ENCODE peak calls at places on chromosomes 3 and 15, in four cellular contexts. E is fibroblast of lung, C is hepatocyte, U is aorta. B is an unnamed sample. For H3K4me1 and H3K9me3, the result is how much of the 10 kb centered on the place peaks cover.

GRCh38 chr15:62734706-62735105 is 307.8 kb upstream of the TPM1 start:
- DNase-seq in C (no peak), U (no peak), E (no peak), B (no peak)

GRCh38 chr15:71237456-71238188 is 122.4 kb downstream of the THSD4 start:
- DNase-seq in U (no peak), E (peak), C (peak), B (peak)

GRCh38 chr3:128870327-128870726 is 9.1 kb upstream of the ACAD9 start:
- DNase-seq in E (no peak), C (no peak), U (no peak), B (no peak)

GRCh38 chr3:71055602-71056001 is 527.9 kb downstream of the FOXP1 start:
- DNase-seq in U (no peak), E (peak), C (no peak), B (peak)

GRCh38 chr3:12054245-12054644 is 50.1 kb downstream of the SYN2 start:
- DNase-seq in E (no peak), C (no peak), U (no peak), B (no peak)

GRCh38 chr15:59736181-59736580 is 47.1 kb upstream of the BNIP2 start:
- DNase-seq in C (no peak), U (no peak), E (no peak), B (no peak)

GRCh38 chr3:14785207-14786155 is 33.3 kb upstream of the FGD5 start:
- DNase-seq in C (no peak), E (no peak), U (peak), B (no peak)

GRCh38 chr3:108500728-108501127 is 9.7 kb downstream of the MYH15 start:
- DNase-seq in E (no peak), C (no peak), U (no peak), B (no peak)

GRCh38 chr15:51600114-51600513 is 22.5 kb downstream of the DMXL2 start:
- DNase-seq in C (peak), U (no peak), E (no peak), B (no peak)

GRCh38 chr15:63015618-63016017 is 26.9 kb upstream of the TPM1 start:
- DNase-seq in U (no peak), C (no peak), E (peak), B (peak)

GRCh38 chr3:100048248-100048647 is 66.1 kb downstream of the FILIP1L start:
- DNase-seq in U (no peak), E (no peak), C (no peak), B (no peak)
- H3K4me3 ChIP-seq in U (no peak), E (no peak), C (no peak), B (no peak)

GRCh38 chr3:114496021-114496434 is 202.2 kb downstream of the TIGIT start:
- DNase-seq in E (peak), U (no peak), C (no peak), B (peak)

GRCh38 chr3:114498779-114499370 is 205.0 kb downstream of the TIGIT start:
- DNase-seq in E (peak), U (no peak), C (peak), B (peak)

GRCh38 chr3:114496466-114496865 is 202.6 kb downstream of the TIGIT start:
- DNase-seq in C (no peak), U (no peak), E (peak), B (peak)

GRCh38 chr3:114494498-114494897 is 200.7 kb downstream of the TIGIT start:
- DNase-seq in E (no peak), C (no peak), U (no peak), B (no peak)

GRCh38 chr3:114496874-114497273 is 203.0 kb downstream of the TIGIT start:
- DNase-seq in E (peak), C (peak), U (no peak), B (peak)
- H3K4me1 ChIP-seq in E (under half), C (under half), U (under half), B (half or more)

DNA sequence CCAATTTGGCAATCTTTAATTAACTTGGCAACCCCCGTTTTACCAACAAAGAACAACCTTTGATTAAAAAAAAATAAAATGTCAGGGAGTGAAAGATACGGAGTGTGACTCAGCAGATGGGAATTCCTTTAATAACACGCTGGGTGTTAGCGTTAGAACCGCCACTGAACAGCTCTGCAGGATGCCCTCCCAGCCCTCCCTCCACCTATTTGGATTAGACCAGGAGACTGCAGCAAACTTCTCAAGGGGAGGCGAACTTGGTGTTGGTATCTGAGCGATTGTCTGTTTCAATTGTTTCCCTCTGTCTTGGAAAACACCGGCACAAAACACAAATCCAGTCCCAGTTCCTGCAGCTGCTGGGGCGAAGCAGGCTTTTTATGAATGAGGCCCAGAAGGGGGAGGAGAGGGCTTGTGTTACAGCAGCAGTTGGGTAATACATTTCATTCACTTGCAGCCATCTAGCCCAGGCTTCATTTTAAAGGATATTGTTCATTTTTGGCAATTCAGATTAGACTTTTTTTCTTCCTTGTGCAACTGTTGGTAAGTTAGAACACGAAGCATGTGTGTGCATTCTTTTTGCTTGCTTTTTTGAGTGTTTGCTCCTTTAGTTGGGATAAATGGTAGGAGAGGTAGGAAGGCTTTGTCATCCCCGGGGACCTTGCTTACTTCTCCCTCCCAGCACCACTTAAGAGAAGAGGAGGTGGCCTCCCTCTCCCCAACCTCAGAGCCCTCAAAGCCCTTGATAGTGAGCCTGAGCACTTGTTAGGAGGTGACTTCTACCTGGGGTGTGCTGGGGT is 152.3 kb downstream of the IGF1R start:
- DNase-seq in C (peak), E (peak), U (no peak), B (peak)
- H3K9me3 ChIP-seq in C (under half), E (under half), U (under half), B (under half)

DNA sequence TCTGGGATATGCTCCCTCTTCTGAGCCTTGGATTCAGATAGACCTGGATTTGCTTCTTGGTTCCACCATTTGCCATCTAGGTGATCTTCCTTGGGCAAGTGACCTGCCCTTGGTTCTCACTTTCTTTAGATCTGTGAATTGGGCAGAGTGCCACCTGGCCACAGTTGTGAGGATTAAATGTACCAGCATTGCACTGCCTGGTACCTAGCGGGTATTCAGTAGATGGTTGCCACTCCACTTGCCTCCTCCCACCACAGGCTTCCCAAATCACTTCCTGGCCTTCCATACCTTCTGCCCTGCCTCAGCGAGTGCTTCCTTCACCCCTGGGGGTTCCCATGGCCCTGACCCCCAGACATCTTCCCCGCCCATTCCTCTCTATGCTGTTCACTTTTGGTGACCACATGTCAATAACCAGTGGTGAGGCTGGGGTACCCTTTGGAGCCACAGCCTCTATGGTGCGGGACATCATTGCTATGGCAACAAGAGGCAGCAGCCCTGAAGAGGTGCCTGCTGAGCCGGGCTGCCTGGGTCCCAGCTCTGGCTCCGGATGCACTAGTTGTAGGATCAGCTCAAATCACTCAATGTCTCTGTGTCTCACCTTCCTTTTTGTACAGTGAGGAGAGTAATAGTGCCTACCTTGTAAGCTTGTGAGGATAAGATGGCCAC is 40.5 kb downstream of the CMTM7 start:
- DNase-seq in E (no peak), C (no peak), U (no peak), B (no peak)
- H3K4me3 ChIP-seq in E (no peak), C (no peak), U (no peak), B (no peak)

GRCh38 chr15:70093481-70094309 is 4.0 kb downstream of the TLE3 start:
- DNase-seq in E (peak), U (no peak), C (peak), B (no peak)

GRCh38 chr15:70093070-70093469 is 4.6 kb downstream of the TLE3 start:
- DNase-seq in C (no peak), U (no peak), E (peak), B (no peak)

GRCh38 chr15:70096215-70096974 is 1.3 kb downstream of the TLE3 start:
- DNase-seq in C (peak), E (peak), U (peak), B (peak)

GRCh38 chr15:70095387-70096214 is 2.1 kb downstream of the TLE3 start:
- DNase-seq in E (no peak), C (peak), U (peak), B (no peak)

DNA sequence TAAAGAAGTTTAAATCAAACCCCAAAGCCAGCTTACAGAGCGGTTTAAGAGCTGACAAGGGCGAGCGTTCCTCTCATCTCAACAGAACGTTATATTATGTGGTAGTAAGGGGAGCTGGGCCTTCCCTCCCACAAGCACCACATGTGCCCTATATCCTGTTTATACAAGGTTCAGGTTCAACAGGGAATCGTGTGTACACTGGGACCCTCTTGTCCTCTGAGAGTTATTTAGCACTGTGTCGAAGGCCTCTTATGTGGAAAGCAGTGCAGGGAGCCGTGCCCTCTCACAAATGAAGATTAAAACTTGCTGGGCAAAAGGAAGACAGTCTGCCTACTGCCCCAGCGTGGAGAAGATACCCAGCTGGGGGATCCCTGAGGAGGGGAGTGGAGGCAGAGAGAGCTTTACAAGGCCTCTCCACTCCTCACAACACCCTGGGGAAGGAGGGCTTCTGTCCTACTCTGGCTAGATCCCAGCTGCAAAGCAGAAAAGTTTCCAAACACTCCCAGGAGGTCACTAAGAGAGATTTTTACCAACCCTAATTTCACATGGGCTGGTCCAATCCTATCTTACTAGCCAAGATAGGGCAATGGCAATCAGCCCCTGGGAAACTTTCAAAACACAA is 2.9 kb downstream of the TLE3 start:
- DNase-seq in U (no peak), C (peak), E (peak), B (peak)
- H3K4me1 ChIP-seq in U (under half), C (half or more), E (under half), B (half or more)

DNA sequence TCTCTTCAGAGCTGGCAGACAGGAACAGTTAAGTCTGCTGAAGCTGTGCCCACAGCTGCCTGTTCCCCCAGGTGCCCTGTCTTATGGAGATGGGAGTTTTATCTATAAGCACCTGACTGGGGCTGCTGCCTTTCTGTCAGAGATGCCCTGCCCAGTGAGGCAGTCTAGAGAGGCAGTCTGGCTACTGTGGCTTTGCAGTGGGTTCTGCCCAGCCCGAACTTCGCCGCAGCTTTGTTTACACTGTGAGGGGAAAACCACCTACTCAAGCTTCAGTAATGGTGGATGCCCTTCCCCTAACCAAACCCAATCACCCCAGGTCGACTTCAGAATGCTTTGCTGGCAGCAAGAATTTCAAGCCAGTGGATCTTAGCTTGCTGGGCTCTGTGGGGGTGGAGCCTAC is 91.2 kb downstream of the SLC25A26 start:
- DNase-seq in U (no peak), E (no peak), C (no peak), B (no peak)
- H3K9me3 ChIP-seq in U (under half), E (under half), C (under half), B (under half)

DNA sequence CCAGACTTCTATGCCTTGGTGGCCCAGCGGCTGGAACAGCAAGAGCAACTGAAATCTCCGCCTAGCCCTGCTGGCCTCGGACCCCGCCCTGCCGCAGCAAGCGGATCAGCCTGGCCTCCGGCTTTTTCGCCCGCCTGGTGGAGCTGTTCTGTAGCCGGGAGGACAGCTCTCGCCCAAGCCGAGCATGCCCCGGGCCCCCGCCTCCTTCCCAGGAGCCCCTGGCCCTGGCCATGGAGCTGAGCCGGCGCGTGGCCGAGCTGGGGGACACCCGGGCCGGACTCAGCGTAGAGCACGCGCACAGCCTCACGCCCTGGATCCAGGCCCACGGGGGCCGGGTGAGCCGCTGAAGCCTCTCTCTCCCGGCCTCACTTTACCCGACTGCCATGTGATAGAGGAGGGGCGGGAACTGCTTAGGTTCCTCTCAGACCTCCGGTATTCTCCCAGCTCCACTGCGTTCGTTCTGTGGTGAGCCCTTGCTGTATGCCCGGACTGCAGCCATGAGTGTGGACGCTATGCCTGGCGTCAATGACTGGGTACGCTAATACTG is 24.1 kb upstream of the MRPL3 start:
- DNase-seq in C (peak), U (peak), E (peak), B (peak)
- H3K4me3 ChIP-seq in C (no peak), U (no peak), E (peak), B (peak)

GRCh38 chr3:53801319-53801718 is 44.9 kb downstream of the CHDH start:
- DNase-seq in C (no peak), U (peak), E (no peak), B (no peak)

GRCh38 chr3:53804697-53805462 is 41.3 kb downstream of the CHDH start:
- DNase-seq in E (peak), U (peak), C (peak), B (peak)

GRCh38 chr3:53803816-53804545 is 42.2 kb downstream of the CHDH start:
- DNase-seq in U (peak), E (no peak), C (no peak), B (peak)

GRCh38 chr3:53802256-53802880 is 43.9 kb downstream of the CHDH start:
- DNase-seq in C (no peak), U (peak), E (no peak), B (no peak)

DNA sequence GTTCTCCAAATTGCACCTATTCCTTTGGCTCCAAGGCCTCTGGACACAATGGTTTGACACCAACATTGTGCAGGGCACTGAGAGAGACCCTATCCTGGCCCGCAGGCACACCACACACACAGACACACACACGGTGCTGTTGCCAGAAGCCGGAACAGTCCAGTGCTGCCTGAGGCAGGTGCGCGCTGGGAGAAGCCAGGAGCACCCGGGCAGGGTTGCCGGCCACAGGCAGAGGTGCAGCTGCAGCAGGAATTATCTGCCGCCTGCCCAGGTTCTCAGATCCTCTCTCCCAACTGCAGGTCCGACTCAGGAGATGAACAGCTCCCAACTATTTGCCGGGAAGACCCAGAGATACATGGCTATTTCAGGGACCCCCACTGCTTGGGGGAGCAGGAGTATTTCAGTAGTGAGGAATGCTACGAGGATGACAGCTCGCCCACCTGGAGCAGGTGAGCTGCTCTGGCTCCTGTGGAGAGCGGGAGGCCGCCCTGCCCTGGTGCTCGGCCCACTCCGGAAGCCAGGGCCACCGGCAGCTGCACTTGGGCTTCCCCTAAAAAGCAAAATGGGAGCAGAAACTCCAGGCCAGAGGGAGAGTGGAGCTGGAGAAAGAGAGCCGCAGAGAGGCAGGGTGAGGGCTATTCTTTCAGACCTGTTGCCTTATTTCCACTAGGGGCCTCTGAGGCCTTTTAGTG is 42.9 kb downstream of the CHDH start:
- DNase-seq in U (no peak), E (no peak), C (no peak), B (no peak)
- H3K4me1 ChIP-seq in U (under half), E (under half), C (under half), B (under half)

DNA sequence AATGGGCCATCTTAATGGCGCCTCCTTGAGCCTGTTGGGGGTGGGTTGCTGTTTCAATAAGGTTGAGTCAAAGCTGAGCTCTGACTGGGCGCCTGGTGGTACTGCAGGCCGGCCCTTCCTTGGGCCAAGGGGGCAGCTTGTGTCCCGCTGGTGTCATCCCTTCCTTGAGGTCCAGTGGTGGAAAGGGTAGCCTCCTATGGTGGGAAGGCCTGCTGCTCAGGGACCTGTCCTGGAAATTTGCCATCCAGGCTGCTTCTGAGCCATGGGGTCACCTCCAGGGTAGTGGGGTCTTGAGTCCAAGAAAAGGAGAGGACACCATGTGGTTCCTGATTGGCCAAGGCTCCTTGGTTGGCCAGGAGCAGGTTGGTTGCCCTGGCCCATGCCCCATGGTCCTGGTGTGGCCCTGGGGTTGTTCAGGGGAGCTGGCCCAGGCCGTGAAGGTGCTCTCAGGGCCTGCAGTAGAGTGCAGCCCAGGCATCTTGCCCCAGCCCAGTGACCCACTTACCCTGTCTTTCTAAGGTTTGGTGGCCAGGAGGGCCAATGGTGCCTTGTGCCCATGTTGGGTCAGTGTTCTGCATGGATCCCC is 188.7 kb downstream of the UBE3A start:
- DNase-seq in U (no peak), E (no peak), C (peak), B (no peak)
- H3K9me3 ChIP-seq in U (under half), E (under half), C (under half), B (under half)

B was measured in adipocyte.